ENCODE peak calls at places on chromosomes 16 and 17, in five cellular contexts. E is small intestine; F is H9; C is central memory CD8-positive, alpha-beta T cell; Y is NCI-H1436. K is an unnamed sample.

GRCh38 chr17:17680477-17681186 is 626 bp upstream of the RAI1 start:
- DNase-seq in E (no peak), F (no peak), C (no peak), Y (no peak), K (no peak)

GRCh38 chr16:27571433-27572306 is 21.7 kb downstream of the KATNIP start:
- DNase-seq in E (no peak), F (no peak), C (no peak), Y (no peak), K (no peak)

GRCh38 chr17:35011671-35012216 is 31.4 kb downstream of the LIG3 start:
- DNase-seq in E (no peak), F (no peak), C (no peak), Y (no peak), K (no peak)

GRCh38 chr16:14652726-14653125 is 20.0 kb downstream of the BFAR start:
- DNase-seq in E (no peak), F (no peak), C (no peak), Y (no peak), K (no peak)

GRCh38 chr17:77909816-77910215 is 48.7 kb upstream of the TNRC6C start:
- DNase-seq in E (no peak), F (no peak), C (no peak), Y (no peak), K (no peak)

GRCh38 chr16:13055480-13055879 is 154.1 kb downstream of the SHISA9 start:
- DNase-seq in E (no peak), F (no peak), C (no peak), Y (no peak), K (no peak)

GRCh38 chr17:41060052-41060604 is at the start of gene KRTAP2-3:
- DNase-seq in E (no peak), F (no peak), C (no peak), Y (no peak), K (no peak)

GRCh38 chr16:12771341-12771798 is 32.3 kb downstream of the CPPED1 start:
- DNase-seq in E (no peak), F (no peak), C (no peak), Y (no peak), K (no peak)

GRCh38 chr17:46948544-46948943 is 25.6 kb downstream of the GOSR2 start:
- DNase-seq in E (no peak), F (no peak), C (no peak), Y (no peak), K (no peak)

GRCh38 chr17:36185416-36185815 is 9.0 kb upstream of the TBC1D3B start:
- DNase-seq in E (no peak), F (no peak), C (no peak), Y (no peak), K (no peak)

GRCh38 chr16:85917012-85917411 is 18.1 kb downstream of the IRF8 start:
- DNase-seq in E (no peak), F (no peak), C (no peak), Y (no peak), K (no peak)

GRCh38 chr17:1008008-1008761 is 11.3 kb downstream of the TIMM22 start:
- DNase-seq in E (no peak), F (no peak), C (no peak), Y (no peak), K (peak)

GRCh38 chr17:6456914-6457687 is 12.8 kb downstream of the PIMREG start:
- DNase-seq in E (peak), F (peak), C (no peak), Y (no peak), K (peak)

GRCh38 chr16:19443659-19444058 is 26.0 kb downstream of the TMC5 start:
- DNase-seq in E (no peak), F (no peak), C (no peak), Y (no peak), K (no peak)

GRCh38 chr16:642189-643049 is 791 bp downstream of the MCRIP2 start:
- DNase-seq in E (peak), F (no peak), C (no peak), Y (no peak), K (peak)

GRCh38 chr17:29292992-29293889 is 707 bp downstream of the NUFIP2 start:
- DNase-seq in E (peak), F (peak), C (peak), Y (peak), K (peak)

GRCh38 chr17:76426853-76427252 is 26.1 kb downstream of the UBE2O start:
- DNase-seq in E (no peak), F (no peak), C (no peak), Y (no peak), K (no peak)

GRCh38 chr17:75853410-75853809 is 1.7 kb downstream of the WBP2 start:
- DNase-seq in E (no peak), F (no peak), C (no peak), Y (no peak), K (no peak)

GRCh38 chr17:35736236-35736635 is 4.8 kb downstream of the RASL10B start:
- DNase-seq in E (no peak), F (no peak), C (no peak), Y (no peak), K (no peak)

GRCh38 chr16:31427441-31428276 is 501 bp downstream of the COX6A2 start:
- DNase-seq in E (peak), F (peak), C (peak), Y (no peak), K (peak)

GRCh38 chr16:3598236-3598635 is 13.2 kb downstream of the SLX4 start:
- DNase-seq in E (no peak), F (no peak), C (no peak), Y (no peak), K (no peak)

GRCh38 chr17:10309003-10309974 is 63.5 kb downstream of the MYH13 start:
- DNase-seq in E (no peak), F (peak), C (no peak), Y (no peak), K (no peak)

GRCh38 chr16:88880226-88881051 is 14.0 kb upstream of the PABPN1L start:
- DNase-seq in E (peak), F (no peak), C (no peak), Y (no peak), K (no peak)

GRCh38 chr16:85554791-85555548 is 58.2 kb upstream of the GSE1 start:
- DNase-seq in E (peak), F (no peak), C (peak), Y (no peak), K (peak)

GRCh38 chr16:5730783-5731182 is 633.2 kb upstream of the EEF2KMT start:
- DNase-seq in E (no peak), F (no peak), C (no peak), Y (no peak), K (no peak)

GRCh38 chr17:2405247-2405926 is 4.5 kb upstream of the MNT start:
- DNase-seq in E (no peak), F (no peak), C (no peak), Y (no peak), K (peak)

GRCh38 chr17:81939881-81940385 is 2.8 kb upstream of the PYCR1 start:
- DNase-seq in E (no peak), F (no peak), C (no peak), Y (no peak), K (no peak)

GRCh38 chr17:47622179-47622549 is 27.6 kb upstream of the KPNB1 start:
- DNase-seq in E (no peak), F (no peak), C (no peak), Y (no peak), K (no peak)

GRCh38 chr17:2634361-2634960 is 41.0 kb downstream of the PAFAH1B1 start:
- DNase-seq in E (peak), F (peak), C (no peak), Y (no peak), K (peak)

GRCh38 chr16:65538945-65539344 is 417.1 kb upstream of the CDH11 start:
- DNase-seq in E (no peak), F (no peak), C (no peak), Y (no peak), K (no peak)

GRCh38 chr17:57810740-57811632 is 38.9 kb downstream of the MRPS23 start:
- DNase-seq in E (no peak), F (peak), C (no peak), Y (peak), K (peak)

GRCh38 chr17:40551874-40552768 is 13.2 kb downstream of the CCR7 start:
- DNase-seq in E (no peak), F (peak), C (no peak), Y (no peak), K (peak)

GRCh38 chr16:88856122-88856827 is 472 bp downstream of the GALNS start:
- DNase-seq in E (peak), F (peak), C (no peak), Y (no peak), K (no peak)

GRCh38 chr16:2846511-2847310 is 11.3 kb downstream of the PRSS22 start:
- DNase-seq in E (no peak), F (no peak), C (no peak), Y (no peak), K (no peak)